ENCODE peak calls at places on chromosomes 1 and 21, in eight cellular contexts. U is psoas muscle; L is stimulated activated CD8-positive, alpha-beta memory T cell treated with anti-CD3 and anti-CD28 coated beads, Interleukin-12 subunit alpha, Interleukin-12 subunit beta, amount 100 ng/mL, for 4 hours; Y is ovary; Z is K562; V is RCC 7860; H is NCI-H1694 treated with DMSO at 0.1 percent for 48 hours; T is anterior cingulate cortex. M is an unnamed sample.

GRCh38 chr1:172135923-172136610 is 284.4 kb upstream of the C1orf105 start:
- DNase-seq in U (no peak), L (no peak), Y (no peak), Z (no peak), V (no peak), H (no peak), T (no peak), M (no peak)

GRCh38 chr1:116439701-116440100 is 66.7 kb downstream of the ATP1A1 start:
- DNase-seq in U (no peak), L (no peak), Y (no peak), Z (no peak), V (no peak), H (no peak), T (no peak), M (no peak)

GRCh38 chr1:26790551-26790953 is 2.8 kb downstream of the PIGV start:
- DNase-seq in U (no peak), L (no peak), Y (no peak), Z (no peak), V (no peak), H (no peak), T (no peak), M (no peak)

GRCh38 chr1:79982218-79982617 is 975.7 kb upstream of the ADGRL4 start:
- DNase-seq in U (peak), L (no peak), Y (peak), Z (no peak), V (no peak), H (no peak), T (no peak), M (peak)

GRCh38 chr1:111199881-111200801 is at the start of gene DENND2D:
- DNase-seq in U (no peak), L (peak), Y (no peak), Z (no peak), V (no peak), H (no peak), T (peak), M (peak)

GRCh38 chr1:3685229-3685628 is 32.9 kb downstream of the TP73 start:
- DNase-seq in U (no peak), L (no peak), Y (no peak), Z (no peak), V (no peak), H (no peak), T (no peak), M (no peak)

GRCh38 chr1:78003882-78004718 is 639 bp upstream of the DNAJB4 start:
- DNase-seq in U (peak), L (no peak), Y (peak), Z (peak), V (peak), H (no peak), T (peak), M (no peak)

GRCh38 chr1:56645663-56646330 is 683 bp downstream of the PRKAA2 start:
- DNase-seq in U (no peak), L (no peak), Y (peak), Z (no peak), V (no peak), H (peak), T (peak), M (peak)

GRCh38 chr1:167262820-167263219 is 42.1 kb downstream of the POU2F1 start:
- DNase-seq in U (no peak), L (no peak), Y (no peak), Z (no peak), V (no peak), H (no peak), T (no peak), M (no peak)

GRCh38 chr1:224670506-224670905 is 54.4 kb downstream of the CNIH3 start:
- DNase-seq in U (no peak), L (no peak), Y (no peak), Z (no peak), V (no peak), H (no peak), T (no peak), M (no peak)

GRCh38 chr1:37661401-37661800 is 26.7 kb upstream of the RSPO1 start:
- DNase-seq in U (no peak), L (no peak), Y (no peak), Z (no peak), V (no peak), H (no peak), T (no peak), M (no peak)

GRCh38 chr1:53949023-53949611 is 3.0 kb downstream of the LRRC42 start:
- DNase-seq in U (no peak), L (no peak), Y (peak), Z (peak), V (peak), H (peak), T (peak), M (no peak)

GRCh38 chr1:203702130-203702577 is 62.8 kb upstream of the LAX1 start:
- DNase-seq in U (peak), L (peak), Y (peak), Z (peak), V (peak), H (peak), T (peak), M (peak)

GRCh38 chr1:38736399-38736798 is 123.2 kb downstream of the RRAGC start:
- DNase-seq in U (no peak), L (no peak), Y (no peak), Z (no peak), V (no peak), H (no peak), T (no peak), M (no peak)

GRCh38 chr1:160309183-160309535 is 24.2 kb upstream of the PEX19 start:
- DNase-seq in U (no peak), L (no peak), Y (no peak), Z (no peak), V (no peak), H (no peak), T (no peak), M (no peak)

GRCh38 chr1:35708179-35708891 is 10.3 kb downstream of the C1orf216 start:
- DNase-seq in U (no peak), L (no peak), Y (no peak), Z (no peak), V (no peak), H (peak), T (peak), M (no peak)

GRCh38 chr1:22557341-22557950 is 5.8 kb upstream of the EPHA8 start:
- DNase-seq in U (no peak), L (no peak), Y (no peak), Z (no peak), V (no peak), H (no peak), T (no peak), M (no peak)

GRCh38 chr1:54331091-54331772 is 75.0 kb downstream of the SSBP3 start:
- DNase-seq in U (no peak), L (no peak), Y (no peak), Z (no peak), V (no peak), H (no peak), T (no peak), M (no peak)

GRCh38 chr21:16838330-16838729 is 674.5 kb upstream of the CXADR start:
- DNase-seq in U (no peak), L (no peak), Y (no peak), Z (no peak), V (no peak), H (no peak), T (no peak), M (no peak)

GRCh38 chr1:71464016-71464415 is 383.2 kb upstream of the ZRANB2 start:
- DNase-seq in U (no peak), L (no peak), Y (no peak), Z (no peak), V (no peak), H (no peak), T (no peak), M (no peak)

GRCh38 chr1:15417365-15417934 is 7.8 kb downstream of the EFHD2 start:
- DNase-seq in U (no peak), L (peak), Y (no peak), Z (peak), V (peak), H (no peak), T (no peak), M (no peak)

GRCh38 chr1:228105996-228106799 is 2.9 kb downstream of the MRPL55 start:
- DNase-seq in U (no peak), L (no peak), Y (no peak), Z (no peak), V (no peak), H (no peak), T (no peak), M (no peak)

GRCh38 chr1:10941891-10942541 is 70.4 kb upstream of the TARDBP start:
- DNase-seq in U (peak), L (peak), Y (peak), Z (peak), V (peak), H (peak), T (no peak), M (peak)

GRCh38 chr1:231185391-231185790 is 23.5 kb downstream of the TRIM67 start:
- DNase-seq in U (no peak), L (no peak), Y (no peak), Z (no peak), V (no peak), H (no peak), T (no peak), M (no peak)

GRCh38 chr1:1198423-1199140 is 7.8 kb downstream of the TNFRSF18 start:
- DNase-seq in U (peak), L (no peak), Y (no peak), Z (no peak), V (no peak), H (no peak), T (no peak), M (no peak)

GRCh38 chr1:16989676-16990391 is 9.4 kb upstream of the MFAP2 start:
- DNase-seq in U (no peak), L (no peak), Y (no peak), Z (no peak), V (no peak), H (no peak), T (no peak), M (no peak)

GRCh38 chr1:243924588-243925349 is 74.7 kb upstream of the AKT3 start:
- DNase-seq in U (no peak), L (no peak), Y (no peak), Z (no peak), V (no peak), H (no peak), T (no peak), M (no peak)

M was measured in sciatic nerve.